ENCODE peak calls at places on chromosomes 16 and 17, in four cellular contexts. D is fibroblast of pulmonary artery, Q is Daoy, G is amniotic stem cell. V is an unnamed sample.

GRCh38 chr17:6323626-6324356 is 111.1 kb downstream of the AIPL1 start:
- DNase-seq in Q (peak), D (no peak), G (no peak), V (no peak)

GRCh38 chr17:31388770-31389672 is 2.5 kb upstream of the RAB11FIP4 start:
- DNase-seq in G (no peak), D (peak), Q (peak), V (no peak)

GRCh38 chr16:61128545-61129323 is 907.5 kb downstream of the CDH8 start:
- DNase-seq in D (no peak), G (no peak), Q (no peak), V (no peak)

GRCh38 chr17:50348522-50349240 is 2.8 kb downstream of the XYLT2 start:
- DNase-seq in Q (peak), D (peak), G (peak), V (no peak)

GRCh38 chr16:56469748-56470147 is 18.4 kb downstream of the OGFOD1 start:
- DNase-seq in G (no peak), Q (no peak), D (no peak), V (no peak)

GRCh38 chr17:2071421-2072281 is 16.7 kb downstream of the HIC1 start:
- DNase-seq in G (no peak), Q (peak), D (peak), V (no peak)

GRCh38 chr17:50192116-50192872 is 9.1 kb downstream of the COL1A1 start:
- DNase-seq in Q (no peak), D (no peak), G (no peak), V (no peak)

GRCh38 chr17:30005709-30006320 is 64.4 kb downstream of the EFCAB5 start:
- DNase-seq in Q (peak), G (no peak), D (peak), V (no peak)

GRCh38 chr17:6443692-6444572 is at the start of gene PIMREG:
- DNase-seq in G (peak), D (peak), Q (peak), V (peak)

GRCh38 chr17:47698749-47699535 is 5.0 kb downstream of the TBKBP1 start:
- DNase-seq in D (peak), G (no peak), Q (peak), V (peak)

GRCh38 chr16:87842209-87842869 is 27.0 kb downstream of the SLC7A5 start:
- DNase-seq in G (no peak), D (no peak), Q (no peak), V (no peak)

GRCh38 chr16:51818342-51818944 is 667.4 kb upstream of the SALL1 start:
- DNase-seq in G (peak), D (peak), Q (peak), V (no peak)

GRCh38 chr17:35073183-35073790 is 9.8 kb upstream of the RFFL start:
- DNase-seq in D (no peak), G (no peak), Q (no peak), V (no peak)

V was measured in T-helper 17 cell.